ENCODE peak calls at places on chromosome 22, in nine cellular contexts. One of them, this sample, is unnamed.

GRCh38 chr22:42673898-42674390 is 24.8 kb upstream of the CYB5R3 start:
- ATAC-seq in A549: peak
- ATAC-seq in omental fat pad: no peak
- ATAC-seq in heart right ventricle: no peak
- ATAC-seq in left lung: peak
- ATAC-seq in HCT116: peak
- ATAC-seq in gastrocnemius medialis: peak
- ATAC-seq in heart left ventricle: no peak
- ATAC-seq in CD8-positive, alpha-beta T cell: no peak
- ATAC-seq in this sample: peak

GRCh38 chr22:28005513-28005912 is 86.5 kb upstream of the PITPNB start:
- ATAC-seq in A549: no peak
- ATAC-seq in omental fat pad: no peak
- ATAC-seq in heart right ventricle: peak
- ATAC-seq in left lung: no peak
- ATAC-seq in HCT116: no peak
- ATAC-seq in gastrocnemius medialis: no peak
- ATAC-seq in heart left ventricle: peak
- ATAC-seq in CD8-positive, alpha-beta T cell: no peak
- ATAC-seq in this sample: no peak

GRCh38 chr22:25420925-25421904 is 143.3 kb upstream of the GRK3 start:
- ATAC-seq in A549: peak
- ATAC-seq in omental fat pad: no peak
- ATAC-seq in heart right ventricle: peak
- ATAC-seq in left lung: no peak
- ATAC-seq in HCT116: no peak
- ATAC-seq in gastrocnemius medialis: no peak
- ATAC-seq in heart left ventricle: no peak
- ATAC-seq in CD8-positive, alpha-beta T cell: no peak
- ATAC-seq in this sample: no peak

GRCh38 chr22:50730941-50731661 is 6.9 kb upstream of the ACR start:
- ATAC-seq in A549: no peak
- ATAC-seq in omental fat pad: no peak
- ATAC-seq in heart right ventricle: no peak
- ATAC-seq in left lung: peak
- ATAC-seq in HCT116: no peak
- ATAC-seq in gastrocnemius medialis: no peak
- ATAC-seq in heart left ventricle: no peak
- ATAC-seq in CD8-positive, alpha-beta T cell: no peak
- ATAC-seq in this sample: peak

GRCh38 chr22:21457023-21457787 is 10.0 kb upstream of the TMEM191C start:
- ATAC-seq in A549: peak
- ATAC-seq in omental fat pad: no peak
- ATAC-seq in heart right ventricle: no peak
- ATAC-seq in left lung: peak
- ATAC-seq in HCT116: peak
- ATAC-seq in gastrocnemius medialis: no peak
- ATAC-seq in heart left ventricle: no peak
- ATAC-seq in CD8-positive, alpha-beta T cell: no peak
- ATAC-seq in this sample: no peak

GRCh38 chr22:45349916-45350315 is 40.2 kb downstream of the FAM118A start:
- ATAC-seq in A549: no peak
- ATAC-seq in omental fat pad: no peak
- ATAC-seq in heart right ventricle: no peak
- ATAC-seq in left lung: no peak
- ATAC-seq in HCT116: no peak
- ATAC-seq in gastrocnemius medialis: no peak
- ATAC-seq in heart left ventricle: no peak
- ATAC-seq in CD8-positive, alpha-beta T cell: no peak
- ATAC-seq in this sample: no peak

GRCh38 chr22:47486569-47487312 is 724.3 kb downstream of the TBC1D22A start:
- ATAC-seq in A549: no peak
- ATAC-seq in omental fat pad: no peak
- ATAC-seq in heart right ventricle: no peak
- ATAC-seq in left lung: peak
- ATAC-seq in HCT116: no peak
- ATAC-seq in gastrocnemius medialis: no peak
- ATAC-seq in heart left ventricle: no peak
- ATAC-seq in CD8-positive, alpha-beta T cell: peak
- ATAC-seq in this sample: no peak

GRCh38 chr22:33030923-33031525 is 27.2 kb downstream of the SYN3 start:
- ATAC-seq in A549: no peak
- ATAC-seq in omental fat pad: peak
- ATAC-seq in heart right ventricle: no peak
- ATAC-seq in left lung: no peak
- ATAC-seq in HCT116: no peak
- ATAC-seq in gastrocnemius medialis: no peak
- ATAC-seq in heart left ventricle: no peak
- ATAC-seq in CD8-positive, alpha-beta T cell: no peak
- ATAC-seq in this sample: no peak

GRCh38 chr22:23893446-23893956 is 682 bp upstream of the MIF start:
- ATAC-seq in A549: no peak
- ATAC-seq in omental fat pad: peak
- ATAC-seq in heart right ventricle: no peak
- ATAC-seq in left lung: peak
- ATAC-seq in HCT116: no peak
- ATAC-seq in gastrocnemius medialis: no peak
- ATAC-seq in heart left ventricle: no peak
- ATAC-seq in CD8-positive, alpha-beta T cell: no peak
- ATAC-seq in this sample: no peak

GRCh38 chr22:23893957-23894709 is at the start of gene MIF:
- ATAC-seq in A549: peak
- ATAC-seq in omental fat pad: peak
- ATAC-seq in heart right ventricle: peak
- ATAC-seq in left lung: peak
- ATAC-seq in HCT116: peak
- ATAC-seq in gastrocnemius medialis: peak
- ATAC-seq in heart left ventricle: peak
- ATAC-seq in CD8-positive, alpha-beta T cell: peak
- ATAC-seq in this sample: peak

GRCh38 chr22:23891726-23892125 is 2.5 kb upstream of the MIF start:
- ATAC-seq in A549: no peak
- ATAC-seq in omental fat pad: no peak
- ATAC-seq in heart right ventricle: no peak
- ATAC-seq in left lung: no peak
- ATAC-seq in HCT116: no peak
- ATAC-seq in gastrocnemius medialis: no peak
- ATAC-seq in heart left ventricle: no peak
- ATAC-seq in CD8-positive, alpha-beta T cell: no peak
- ATAC-seq in this sample: no peak

GRCh38 chr22:23892130-23892529 is 2.1 kb upstream of the MIF start:
- ATAC-seq in A549: no peak
- ATAC-seq in omental fat pad: no peak
- ATAC-seq in heart right ventricle: no peak
- ATAC-seq in left lung: no peak
- ATAC-seq in HCT116: no peak
- ATAC-seq in gastrocnemius medialis: no peak
- ATAC-seq in heart left ventricle: no peak
- ATAC-seq in CD8-positive, alpha-beta T cell: no peak
- ATAC-seq in this sample: no peak

GRCh38 chr22:23892626-23893445 is 1.3 kb upstream of the MIF start:
- ATAC-seq in A549: no peak
- ATAC-seq in omental fat pad: no peak
- ATAC-seq in heart right ventricle: no peak
- ATAC-seq in left lung: no peak
- ATAC-seq in HCT116: no peak
- ATAC-seq in gastrocnemius medialis: no peak
- ATAC-seq in heart left ventricle: no peak
- ATAC-seq in CD8-positive, alpha-beta T cell: no peak
- ATAC-seq in this sample: no peak
- TF ChIP-seq CTCF in A549: no peak
- TF ChIP-seq CTCF in omental fat pad: no peak
- TF ChIP-seq CTCF in heart right ventricle: no peak
- TF ChIP-seq CTCF in left lung: no peak
- TF ChIP-seq CTCF in HCT116: no peak
- TF ChIP-seq CTCF in gastrocnemius medialis: no peak
- TF ChIP-seq CTCF in heart left ventricle: no peak
- TF ChIP-seq CTCF in CD8-positive, alpha-beta T cell: no peak
- TF ChIP-seq CTCF in this sample: no peak

GRCh38 chr22:38844661-38845367 is 986 bp upstream of the NPTXR start:
- ATAC-seq in A549: no peak
- ATAC-seq in omental fat pad: no peak
- ATAC-seq in heart right ventricle: no peak
- ATAC-seq in left lung: no peak
- ATAC-seq in HCT116: no peak
- ATAC-seq in gastrocnemius medialis: no peak
- ATAC-seq in heart left ventricle: no peak
- ATAC-seq in CD8-positive, alpha-beta T cell: no peak
- ATAC-seq in this sample: no peak

GRCh38 chr22:38843201-38843715 is 570 bp downstream of the NPTXR start:
- ATAC-seq in A549: peak
- ATAC-seq in omental fat pad: peak
- ATAC-seq in heart right ventricle: peak
- ATAC-seq in left lung: peak
- ATAC-seq in HCT116: peak
- ATAC-seq in gastrocnemius medialis: peak
- ATAC-seq in heart left ventricle: peak
- ATAC-seq in CD8-positive, alpha-beta T cell: peak
- ATAC-seq in this sample: peak

GRCh38 chr22:38845368-38845740 is 1.5 kb upstream of the NPTXR start:
- ATAC-seq in A549: no peak
- ATAC-seq in omental fat pad: no peak
- ATAC-seq in heart right ventricle: no peak
- ATAC-seq in left lung: no peak
- ATAC-seq in HCT116: no peak
- ATAC-seq in gastrocnemius medialis: no peak
- ATAC-seq in heart left ventricle: no peak
- ATAC-seq in CD8-positive, alpha-beta T cell: no peak
- ATAC-seq in this sample: no peak

GRCh38 chr22:38842512-38843200 is 1.2 kb downstream of the NPTXR start:
- ATAC-seq in A549: no peak
- ATAC-seq in omental fat pad: no peak
- ATAC-seq in heart right ventricle: no peak
- ATAC-seq in left lung: no peak
- ATAC-seq in HCT116: no peak
- ATAC-seq in gastrocnemius medialis: no peak
- ATAC-seq in heart left ventricle: no peak
- ATAC-seq in CD8-positive, alpha-beta T cell: no peak
- ATAC-seq in this sample: no peak

DNA sequence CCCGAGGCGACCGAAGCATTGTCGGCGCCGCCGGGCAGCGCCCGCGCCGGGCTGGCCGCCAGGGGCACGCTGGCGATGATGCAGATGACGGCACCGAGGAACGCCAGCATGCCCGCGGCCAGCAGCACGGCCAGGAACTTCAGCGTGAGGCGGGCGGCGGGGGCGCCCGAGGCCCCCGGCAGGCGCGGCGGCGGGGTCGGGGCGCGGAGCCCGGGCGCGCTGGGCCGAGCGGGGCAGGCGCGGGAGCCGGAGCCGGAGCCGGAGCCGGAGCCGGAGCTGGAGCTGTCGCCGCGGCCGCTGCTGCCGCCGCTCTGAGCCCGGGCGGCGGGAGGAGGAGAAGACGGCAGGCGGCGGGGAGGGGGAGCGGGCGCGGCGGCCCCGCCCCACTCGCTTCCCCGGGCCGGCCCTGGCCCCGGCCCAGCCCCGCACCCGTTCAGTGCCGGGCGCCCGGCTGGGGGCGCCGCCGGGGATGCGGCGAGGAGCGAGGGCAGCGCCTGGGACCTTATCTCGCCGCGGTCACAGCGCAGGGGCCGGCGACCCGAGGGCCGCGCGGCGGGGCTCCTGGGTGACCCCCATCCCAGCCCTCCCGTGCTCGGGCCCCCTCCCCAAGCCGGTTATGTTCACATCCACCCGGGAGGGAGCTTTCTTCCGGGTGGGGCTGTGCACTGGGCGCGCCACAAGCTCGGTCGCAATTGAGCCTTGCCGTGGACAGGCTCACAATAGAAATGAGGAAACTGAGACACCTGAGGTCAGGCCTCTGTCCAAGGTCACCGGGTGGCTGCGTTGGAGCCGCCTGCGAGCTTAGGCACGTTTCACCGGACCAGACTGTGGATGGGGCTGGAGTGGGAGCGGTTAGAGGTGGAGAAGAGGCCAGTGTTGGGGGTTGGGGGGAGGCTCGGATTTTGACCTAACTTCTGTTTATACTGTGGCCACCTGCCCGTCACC is at the start of gene NPTXR:
- ATAC-seq in A549: peak
- ATAC-seq in omental fat pad: peak
- ATAC-seq in heart right ventricle: peak
- ATAC-seq in left lung: peak
- ATAC-seq in HCT116: peak
- ATAC-seq in gastrocnemius medialis: peak
- ATAC-seq in heart left ventricle: no peak
- ATAC-seq in CD8-positive, alpha-beta T cell: peak
- ATAC-seq in this sample: peak
- TF ChIP-seq CTCF in A549: no peak
- TF ChIP-seq CTCF in omental fat pad: no peak
- TF ChIP-seq CTCF in heart right ventricle: no peak
- TF ChIP-seq CTCF in left lung: no peak
- TF ChIP-seq CTCF in HCT116: no peak
- TF ChIP-seq CTCF in gastrocnemius medialis: no peak
- TF ChIP-seq CTCF in heart left ventricle: no peak
- TF ChIP-seq CTCF in CD8-positive, alpha-beta T cell: no peak
- TF ChIP-seq CTCF in this sample: no peak

GRCh38 chr22:17097701-17098100 is 12.9 kb downstream of the IL17RA start:
- ATAC-seq in A549: no peak
- ATAC-seq in omental fat pad: no peak
- ATAC-seq in heart right ventricle: no peak
- ATAC-seq in left lung: no peak
- ATAC-seq in HCT116: no peak
- ATAC-seq in gastrocnemius medialis: no peak
- ATAC-seq in heart left ventricle: no peak
- ATAC-seq in CD8-positive, alpha-beta T cell: no peak
- ATAC-seq in this sample: no peak

GRCh38 chr22:17093081-17093480 is 8.3 kb downstream of the IL17RA start:
- ATAC-seq in A549: no peak
- ATAC-seq in omental fat pad: no peak
- ATAC-seq in heart right ventricle: no peak
- ATAC-seq in left lung: no peak
- ATAC-seq in HCT116: no peak
- ATAC-seq in gastrocnemius medialis: no peak
- ATAC-seq in heart left ventricle: no peak
- ATAC-seq in CD8-positive, alpha-beta T cell: no peak
- ATAC-seq in this sample: no peak

GRCh38 chr22:17096095-17096494 is 11.3 kb downstream of the IL17RA start:
- ATAC-seq in A549: no peak
- ATAC-seq in omental fat pad: no peak
- ATAC-seq in heart right ventricle: no peak
- ATAC-seq in left lung: no peak
- ATAC-seq in HCT116: no peak
- ATAC-seq in gastrocnemius medialis: no peak
- ATAC-seq in heart left ventricle: no peak
- ATAC-seq in CD8-positive, alpha-beta T cell: no peak
- ATAC-seq in this sample: no peak

GRCh38 chr22:17097062-17097461 is 12.3 kb downstream of the IL17RA start:
- ATAC-seq in A549: no peak
- ATAC-seq in omental fat pad: no peak
- ATAC-seq in heart right ventricle: no peak
- ATAC-seq in left lung: no peak
- ATAC-seq in HCT116: no peak
- ATAC-seq in gastrocnemius medialis: no peak
- ATAC-seq in heart left ventricle: no peak
- ATAC-seq in CD8-positive, alpha-beta T cell: no peak
- ATAC-seq in this sample: no peak

GRCh38 chr22:17095538-17095937 is 10.7 kb downstream of the IL17RA start:
- ATAC-seq in A549: peak
- ATAC-seq in omental fat pad: no peak
- ATAC-seq in heart right ventricle: no peak
- ATAC-seq in left lung: no peak
- ATAC-seq in HCT116: peak
- ATAC-seq in gastrocnemius medialis: no peak
- ATAC-seq in heart left ventricle: no peak
- ATAC-seq in CD8-positive, alpha-beta T cell: no peak
- ATAC-seq in this sample: no peak
- TF ChIP-seq CTCF in A549: no peak
- TF ChIP-seq CTCF in omental fat pad: no peak
- TF ChIP-seq CTCF in heart right ventricle: no peak
- TF ChIP-seq CTCF in left lung: no peak
- TF ChIP-seq CTCF in HCT116: peak
- TF ChIP-seq CTCF in gastrocnemius medialis: no peak
- TF ChIP-seq CTCF in heart left ventricle: peak
- TF ChIP-seq CTCF in CD8-positive, alpha-beta T cell: no peak
- TF ChIP-seq CTCF in this sample: no peak

GRCh38 chr22:49305215-49305965 is 522.3 kb downstream of the BRD1 start:
- ATAC-seq in A549: peak
- ATAC-seq in omental fat pad: peak
- ATAC-seq in heart right ventricle: peak
- ATAC-seq in left lung: peak
- ATAC-seq in HCT116: peak
- ATAC-seq in gastrocnemius medialis: no peak
- ATAC-seq in heart left ventricle: no peak
- ATAC-seq in CD8-positive, alpha-beta T cell: no peak
- ATAC-seq in this sample: peak
- TF ChIP-seq CTCF in A549: peak
- TF ChIP-seq CTCF in omental fat pad: peak
- TF ChIP-seq CTCF in heart right ventricle: peak
- TF ChIP-seq CTCF in left lung: peak
- TF ChIP-seq CTCF in HCT116: peak
- TF ChIP-seq CTCF in gastrocnemius medialis: peak
- TF ChIP-seq CTCF in heart left ventricle: peak
- TF ChIP-seq CTCF in CD8-positive, alpha-beta T cell: peak
- TF ChIP-seq CTCF in this sample: peak